ENCODE peak calls at places on chromosomes 11 and 22, in four cellular contexts. C, K, X and J are unnamed samples.

GRCh38 chr11:74474316-74474715 is 7.0 kb upstream of the KCNE3 start:
- DNase-seq in C (no peak), K (no peak), X (no peak), J (no peak)

GRCh38 chr11:109209572-109209971 is 212.4 kb upstream of the C11orf87 start:
- DNase-seq in C (no peak), K (no peak), X (no peak), J (no peak)

GRCh38 chr11:130131957-130132850 is 27.4 kb upstream of the ST14 start:
- DNase-seq in C (peak), K (peak), X (peak), J (peak)

GRCh38 chr11:44628730-44629361 is 63.4 kb downstream of the CD82 start:
- DNase-seq in C (no peak), K (no peak), X (no peak), J (no peak)

GRCh38 chr11:62896049-62896448 is 15.4 kb downstream of the SLC3A2 start:
- DNase-seq in C (no peak), K (no peak), X (no peak), J (no peak)

GRCh38 chr22:22928666-22929380 is 41.2 kb downstream of the IGLL5 start:
- DNase-seq in C (no peak), K (peak), X (no peak), J (no peak)

GRCh38 chr11:69826773-69827172 is 7.6 kb upstream of the FGF3 start:
- DNase-seq in C (no peak), K (no peak), X (no peak), J (no peak)

GRCh38 chr11:73577496-73577917 is 20.4 kb downstream of the FAM168A start:
- DNase-seq in C (peak), K (no peak), X (no peak), J (no peak)

GRCh38 chr22:46607483-46608114 is 12.6 kb upstream of the GRAMD4 start:
- DNase-seq in C (no peak), K (no peak), X (no peak), J (no peak)

GRCh38 chr11:78156081-78156844 is 16.8 kb upstream of the ALG8 start:
- DNase-seq in C (no peak), K (no peak), X (no peak), J (no peak)

GRCh38 chr11:35373284-35373933 is 45.9 kb downstream of the SLC1A2 start:
- DNase-seq in C (no peak), K (no peak), X (no peak), J (no peak)

GRCh38 chr22:40965936-40966557 is 14.9 kb downstream of the RBX1 start:
- DNase-seq in C (no peak), K (no peak), X (no peak), J (no peak)

GRCh38 chr11:46290598-46291309 is 13.3 kb downstream of the CREB3L1 start:
- DNase-seq in C (peak), K (peak), X (peak), J (no peak)

GRCh38 chr22:26763633-26764295 is 106.4 kb downstream of the MIAT start:
- DNase-seq in C (peak), K (peak), X (no peak), J (no peak)

GRCh38 chr11:63767415-63768231 is 952 bp downstream of the ZFTA start:
- DNase-seq in C (no peak), K (peak), X (peak), J (peak)

GRCh38 chr11:10561043-10561818 is 7.2 kb downstream of the LYVE1 start:
- DNase-seq in C (no peak), K (no peak), X (no peak), J (no peak)

GRCh38 chr11:34114471-34114870 is 9.0 kb downstream of the NAT10 start:
- DNase-seq in C (no peak), K (no peak), X (no peak), J (no peak)

GRCh38 chr11:84408946-84409411 is 1122.8 kb upstream of the CCDC90B start:
- DNase-seq in C (no peak), K (peak), X (no peak), J (no peak)

GRCh38 chr11:44780940-44781631 is 54.3 kb downstream of the TSPAN18 start:
- DNase-seq in C (no peak), K (no peak), X (no peak), J (no peak)

GRCh38 chr11:100515087-100515486 is 172.0 kb upstream of the ARHGAP42 start:
- DNase-seq in C (no peak), K (peak), X (no peak), J (no peak)

GRCh38 chr22:49565516-49565855 is 262.2 kb downstream of the BRD1 start:
- DNase-seq in C (no peak), K (no peak), X (no peak), J (no peak)

GRCh38 chr11:68840661-68841653 is 759 bp downstream of the CPT1A start:
- DNase-seq in C (no peak), K (peak), X (peak), J (no peak)

GRCh38 chr11:77665240-77665965 is 27.8 kb upstream of the CLNS1A start:
- DNase-seq in C (no peak), K (no peak), X (no peak), J (no peak)

GRCh38 chr11:67352546-67353316 is 615 bp downstream of the POLD4 start:
- DNase-seq in C (no peak), K (peak), X (no peak), J (no peak)

GRCh38 chr22:19948057-19948760 is 6.6 kb upstream of the TXNRD2 start:
- DNase-seq in C (no peak), K (no peak), X (no peak), J (no peak)
- TF ChIP-seq CTCF in C (no peak), K (no peak), X (peak), J (no peak)

GRCh38 chr11:47551086-47551485 is 1.8 kb downstream of the CELF1 start:
- DNase-seq in C (no peak), K (peak), X (no peak), J (no peak)
- TF ChIP-seq CTCF in C (peak), K (peak), X (no peak), J (peak)

GRCh38 chr11:116357769-116358544 is 414.8 kb downstream of the BUD13 start:
- DNase-seq in C (no peak), K (no peak), X (peak), J (peak)
- TF ChIP-seq CTCF in C (peak), K (no peak), X (peak), J (peak)

DNA sequence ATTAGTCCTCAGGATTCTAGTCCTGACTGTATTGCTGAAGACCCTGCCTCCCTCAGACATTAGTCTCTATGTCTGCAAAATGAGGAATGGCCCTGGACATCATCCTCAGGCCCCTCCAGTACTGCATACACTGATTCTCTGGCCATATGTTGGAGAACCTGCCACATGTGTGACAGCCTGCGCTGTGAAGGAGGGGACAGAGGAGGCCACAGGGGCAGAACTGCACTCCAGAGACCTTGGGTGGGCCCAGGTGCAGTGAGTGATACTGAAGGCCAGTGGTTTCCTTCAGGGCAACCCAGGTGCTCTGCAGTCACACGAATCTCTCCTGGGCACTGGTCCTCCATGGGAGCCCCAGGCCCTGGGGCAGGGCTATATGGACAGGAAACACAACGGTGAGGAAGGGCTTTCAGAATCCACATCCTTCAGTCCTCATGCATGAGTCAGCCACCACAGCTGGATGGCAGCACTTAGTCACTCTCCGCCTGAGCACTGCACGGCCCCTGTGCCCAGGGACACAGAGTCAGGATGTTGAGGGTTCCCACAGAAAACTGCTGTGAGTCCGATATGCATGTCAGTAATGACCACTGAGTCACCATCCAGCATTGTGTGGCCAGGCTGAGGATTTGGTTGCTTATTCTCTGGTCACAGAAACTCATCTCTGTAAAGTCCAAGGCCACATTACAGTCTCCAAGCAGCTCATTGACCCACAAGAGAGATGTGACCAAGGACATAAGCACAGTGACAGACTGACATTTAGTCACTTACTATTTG is 39.7 kb downstream of the ME3 start:
- DNase-seq in C (peak), K (peak), X (no peak), J (no peak)
- TF ChIP-seq CTCF in C (peak), K (peak), X (no peak), J (no peak)

GRCh38 chr11:64856382-64857227 is 12.2 kb upstream of the CDC42BPG start:
- DNase-seq in C (no peak), K (peak), X (no peak), J (no peak)
- TF ChIP-seq CTCF in C (no peak), K (peak), X (no peak), J (no peak)

GRCh38 chr11:104663190-104664140 is 234.8 kb downstream of the CASP12 start:
- DNase-seq in C (no peak), K (peak), X (no peak), J (no peak)

GRCh38 chr11:104665631-104666030 is 232.6 kb downstream of the CASP12 start:
- DNase-seq in C (no peak), K (peak), X (no peak), J (no peak)

GRCh38 chr11:104672897-104673296 is 225.4 kb downstream of the CASP12 start:
- DNase-seq in C (no peak), K (no peak), X (no peak), J (no peak)

GRCh38 chr11:104668797-104669463 is 229.3 kb downstream of the CASP12 start:
- DNase-seq in C (peak), K (peak), X (no peak), J (no peak)
- TF ChIP-seq CTCF in C (no peak), K (no peak), X (no peak), J (no peak)

GRCh38 chr11:9203715-9204311 is 61.3 kb downstream of the DENND5A start:
- DNase-seq in C (no peak), K (no peak), X (no peak), J (no peak)
- TF ChIP-seq CTCF in C (no peak), K (no peak), X (no peak), J (no peak)

DNA sequence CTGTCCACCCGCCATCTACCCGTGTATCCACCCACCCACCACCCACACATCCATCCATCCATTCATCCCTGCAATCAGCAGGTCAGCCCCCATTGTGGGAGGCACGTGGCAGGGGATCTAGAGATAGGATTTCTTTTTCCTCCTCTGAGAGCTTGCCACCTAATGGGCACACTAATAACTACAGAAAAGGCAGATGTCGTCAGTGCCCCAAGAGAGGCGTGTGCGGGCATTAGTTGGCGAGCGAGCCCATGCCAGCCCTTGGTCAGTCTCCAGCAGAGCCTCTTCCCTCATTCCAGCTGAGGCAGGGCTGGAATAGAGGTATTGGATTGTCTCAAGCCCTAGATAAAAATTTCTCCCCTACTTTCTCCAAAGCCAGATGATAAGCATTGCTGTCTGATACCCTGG is 9.7 kb downstream of the USP2 start:
- DNase-seq in C (no peak), K (no peak), X (no peak), J (no peak)
- TF ChIP-seq CTCF in C (no peak), K (no peak), X (peak), J (no peak)

GRCh38 chr11:37230865-37231264 is 632.8 kb upstream of the RAG2 start:
- DNase-seq in C (no peak), K (no peak), X (no peak), J (no peak)
- TF ChIP-seq CTCF in C (no peak), K (no peak), X (peak), J (peak)